ENCODE peak calls at places on chromosomes 3 and 15, in four cellular contexts. E, G, X and P are unnamed samples.

GRCh38 chr15:68608206-68608843 is 29.5 kb downstream of the CORO2B start:
- DNase-seq in G (peak), E (peak), X (peak), P (no peak)

GRCh38 chr3:196813903-196814302 is 53.8 kb upstream of the SENP5 start:
- DNase-seq in G (no peak), X (peak), E (no peak), P (no peak)

GRCh38 chr15:91941871-91942270 is 88.4 kb downstream of the SLCO3A1 start:
- DNase-seq in E (no peak), G (no peak), X (no peak), P (no peak)

GRCh38 chr3:181103605-181104004 is 114.1 kb upstream of the DNAJC19 start:
- DNase-seq in E (peak), G (peak), X (no peak), P (peak)

GRCh38 chr3:59831394-59831793 is 781.6 kb upstream of the CFAP20DC start:
- DNase-seq in E (no peak), X (no peak), G (no peak), P (no peak)

GRCh38 chr3:30643763-30644462 is 37.5 kb downstream of the TGFBR2 start:
- DNase-seq in E (no peak), X (no peak), G (no peak), P (no peak)

GRCh38 chr15:81966628-81967027 is 79.2 kb downstream of the MEX3B start:
- DNase-seq in G (no peak), E (no peak), X (peak), P (no peak)

GRCh38 chr15:74396445-74397238 is 29.2 kb upstream of the CYP11A1 start:
- DNase-seq in G (no peak), E (peak), X (peak), P (no peak)

GRCh38 chr3:61864886-61865285 is 303.5 kb downstream of the PTPRG start:
- DNase-seq in G (no peak), X (no peak), E (no peak), P (no peak)

GRCh38 chr3:49222002-49222401 is 50.6 kb downstream of the KLHDC8B start:
- DNase-seq in X (no peak), E (no peak), G (no peak), P (no peak)

GRCh38 chr3:194689493-194689901 is 3.8 kb downstream of the FAM43A start:
- DNase-seq in X (peak), G (no peak), E (peak), P (no peak)

GRCh38 chr15:60326824-60327654 is 70.7 kb downstream of the ANXA2 start:
- DNase-seq in E (peak), X (peak), G (no peak), P (peak)

GRCh38 chr3:39143051-39143885 is 10.1 kb downstream of the CSRNP1 start:
- DNase-seq in X (no peak), E (no peak), G (peak), P (no peak)

GRCh38 chr3:13894096-13894811 is 14.4 kb upstream of the WNT7A start:
- DNase-seq in G (peak), E (no peak), X (no peak), P (no peak)

GRCh38 chr3:36804295-36805055 is 40.1 kb upstream of the DCLK3 start:
- DNase-seq in E (peak), G (peak), X (no peak), P (no peak)

GRCh38 chr3:148269816-148270215 is 427.9 kb upstream of the AGTR1 start:
- DNase-seq in G (no peak), X (peak), E (no peak), P (no peak)

GRCh38 chr15:50767332-50767861 is 1.9 kb upstream of the SPPL2A start:
- DNase-seq in E (no peak), G (no peak), X (no peak), P (no peak)

GRCh38 chr15:38647683-38648082 is 83.1 kb upstream of the RASGRP1 start:
- DNase-seq in G (no peak), E (peak), X (peak), P (no peak)

GRCh38 chr3:47666118-47666517 is 87.5 kb upstream of the CSPG5 start:
- DNase-seq in X (no peak), E (no peak), G (no peak), P (no peak)

GRCh38 chr3:47663630-47664240 is 85.1 kb upstream of the CSPG5 start:
- DNase-seq in X (no peak), G (no peak), E (no peak), P (no peak)

GRCh38 chr3:47669026-47669749 is 90.5 kb upstream of the CSPG5 start:
- DNase-seq in E (no peak), G (no peak), X (peak), P (no peak)

GRCh38 chr3:47661121-47661752 is 82.6 kb upstream of the CSPG5 start:
- DNase-seq in G (no peak), E (no peak), X (peak), P (no peak)

DNA sequence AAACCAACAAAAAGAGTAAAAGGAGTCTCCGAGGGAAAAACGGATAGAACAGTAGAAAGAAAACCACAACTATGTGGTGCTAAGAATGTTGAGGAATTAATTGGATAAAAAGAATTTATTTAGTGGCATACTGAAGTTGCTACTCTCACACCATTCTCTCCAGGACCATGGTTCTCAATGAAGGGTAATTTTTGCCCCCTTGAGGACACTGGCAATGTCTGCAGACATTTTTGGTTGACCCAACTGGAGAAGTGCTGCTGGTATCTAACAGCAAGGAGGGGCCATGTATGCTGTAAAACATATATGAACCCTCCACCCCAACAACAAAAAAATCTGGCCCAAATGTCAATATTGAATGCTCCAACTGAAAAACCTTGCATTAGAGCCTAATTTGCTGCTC is 85.9 kb upstream of the CSPG5 start:
- DNase-seq in G (no peak), E (peak), X (no peak), P (no peak)
- H2BK15ac ChIP-seq in G (no peak), E (no peak), X (no peak), P (no peak)

GRCh38 chr3:120437559-120437958 is 13.2 kb downstream of the FSTL1 start:
- DNase-seq in X (no peak), G (no peak), E (no peak), P (no peak)
- H4K8ac ChIP-seq in X (no peak), G (no peak), E (no peak), P (no peak)

DNA sequence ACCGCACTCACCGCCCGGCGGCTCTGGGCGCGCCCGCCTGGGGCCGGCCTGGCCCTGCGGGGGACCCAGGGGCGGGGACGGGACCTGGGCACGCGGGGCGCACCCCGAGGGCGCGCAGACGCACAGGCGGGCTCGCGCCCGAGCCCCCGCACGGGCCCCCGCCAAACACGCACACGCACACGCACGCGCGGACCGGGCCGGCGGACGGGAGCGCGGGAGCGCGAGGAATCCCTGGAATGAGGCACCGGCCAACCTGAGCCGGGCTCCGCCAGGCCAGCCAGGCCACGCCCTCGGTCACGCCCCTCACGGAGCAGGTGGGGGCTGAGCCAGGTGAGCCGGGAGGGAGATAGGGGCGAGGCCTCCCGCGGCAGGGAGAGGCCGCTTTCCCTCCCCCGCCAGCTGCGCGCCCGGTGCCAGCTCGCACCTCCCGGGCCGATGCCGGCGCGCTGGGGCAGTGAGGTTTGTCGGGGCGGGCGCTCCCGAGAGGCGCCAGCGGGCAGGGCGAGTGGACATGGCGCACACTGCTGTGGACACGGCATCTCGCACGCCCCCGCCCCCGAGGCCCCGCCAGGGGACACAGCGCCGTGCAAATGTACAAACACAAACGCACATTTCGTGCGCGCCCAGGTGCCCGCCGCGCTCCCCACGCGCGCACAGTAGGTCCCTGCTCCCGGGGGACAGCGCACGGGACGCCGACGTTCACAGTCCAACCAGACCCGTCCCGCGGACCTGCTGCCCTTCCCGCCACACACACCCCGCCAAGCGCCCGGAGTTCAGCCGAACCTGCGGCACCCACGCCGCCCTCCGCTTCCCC is 75.9 kb upstream of the VGLL4 start:
- DNase-seq in G (peak), X (peak), E (peak), P (peak)
- H2BK15ac ChIP-seq in G (no peak), X (no peak), E (no peak), P (peak)

DNA sequence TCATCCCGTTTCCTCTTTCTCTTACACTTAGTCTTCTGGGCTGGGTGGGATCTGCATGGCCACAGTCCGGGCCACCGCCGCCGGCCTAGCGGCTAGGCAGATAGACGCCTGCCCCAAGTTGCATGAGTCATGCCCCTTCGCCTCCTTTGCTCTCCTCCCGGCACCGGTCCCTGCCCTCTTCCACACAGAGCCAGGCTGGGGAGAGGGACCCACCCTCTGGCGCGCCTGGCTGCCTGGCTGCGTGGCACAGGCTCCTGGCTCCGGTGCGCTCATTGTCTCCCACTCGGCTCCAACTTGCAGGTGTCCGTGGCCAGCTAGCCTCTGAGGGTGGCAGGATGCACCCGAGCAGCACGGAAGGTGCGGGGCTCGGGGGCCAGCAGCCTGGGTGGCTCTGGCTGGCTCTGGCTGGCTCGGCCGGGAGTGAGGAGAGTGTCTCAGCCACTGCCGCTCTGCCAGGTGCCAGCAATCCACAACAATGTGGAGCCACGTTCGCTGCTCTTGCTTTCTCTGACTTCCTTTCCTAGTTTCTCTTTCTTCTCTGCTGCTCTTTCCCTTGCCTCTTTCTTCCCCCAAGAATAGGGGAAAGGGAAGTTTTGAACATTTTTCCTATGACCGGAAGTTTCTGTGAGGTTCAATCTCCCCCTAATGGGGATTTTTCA is 22.4 kb upstream of the MTHFS start:
- DNase-seq in G (peak), E (no peak), X (no peak), P (no peak)
- H4K8ac ChIP-seq in G (no peak), E (no peak), X (no peak), P (no peak)